ENCODE peak calls at places on chromosomes 5 and 9, in ten cellular contexts. R, E, G, V, O, C, M, S, U and F are unnamed samples.

GRCh38 chr9:109771084-109771483 is 8.9 kb upstream of the PALM2AKAP2 start:
- DNase-seq in R (no peak), E (no peak), G (no peak), V (no peak), O (no peak), C (no peak), M (no peak), S (no peak), U (peak; percentile 65), F (no peak)

GRCh38 chr9:36832232-36832795 is 201.8 kb downstream of the PAX5 start:
- DNase-seq in R (no peak), E (no peak), G (no peak), V (no peak), O (peak; percentile 52), C (no peak), M (no peak), S (no peak), U (no peak), F (no peak)

GRCh38 chr5:132797651-132798050 is 15.5 kb upstream of the SOWAHA start:
- DNase-seq in R (no peak), E (no peak), G (no peak), V (no peak), O (no peak), C (peak; percentile 44), M (no peak), S (no peak), U (no peak), F (no peak)

GRCh38 chr5:72597456-72597948 is 90.3 kb upstream of the ZNF366 start:
- DNase-seq in R (no peak), E (no peak), G (peak; percentile 15), V (no peak), O (no peak), C (no peak), M (no peak), S (no peak), U (no peak), F (no peak)

GRCh38 chr5:128109766-128110165 is 26.2 kb downstream of the SLC12A2 start:
- DNase-seq in R (no peak), E (no peak), G (no peak), V (no peak), O (no peak), C (no peak), M (no peak), S (no peak), U (no peak), F (no peak)

GRCh38 chr5:25614466-25614865 is 969.7 kb upstream of the CDH10 start:
- DNase-seq in R (no peak), E (no peak), G (no peak), V (no peak), O (no peak), C (no peak), M (no peak), S (no peak), U (no peak), F (no peak)

GRCh38 chr9:16171851-16172250 is 619.0 kb downstream of the CCDC171 start:
- DNase-seq in R (no peak), E (no peak), G (no peak), V (no peak), O (no peak), C (no peak), M (no peak), S (no peak), U (no peak), F (no peak)

GRCh38 chr5:117077142-117077541 is 502.5 kb upstream of the SEMA6A start:
- DNase-seq in R (peak; percentile 16), E (no peak), G (no peak), V (no peak), O (no peak), C (no peak), M (no peak), S (no peak), U (peak; percentile 8), F (no peak)

GRCh38 chr5:68093455-68094159 is 121.9 kb upstream of the PIK3R1 start:
- DNase-seq in R (no peak), E (no peak), G (no peak), V (no peak), O (no peak), C (no peak), M (no peak), S (no peak), U (no peak), F (no peak)

GRCh38 chr5:6572086-6572824 is 60.6 kb downstream of the NSUN2 start:
- DNase-seq in R (no peak), E (no peak), G (no peak), V (no peak), O (no peak), C (no peak), M (no peak), S (no peak), U (no peak), F (no peak)

GRCh38 chr5:153831976-153832375 is 206.7 kb downstream of the FAM114A2 start:
- DNase-seq in R (peak; percentile 50), E (peak; percentile 78), G (peak; percentile 4), V (no peak), O (no peak), C (peak; percentile 27), M (no peak), S (no peak), U (peak; percentile 50), F (no peak)

GRCh38 chr5:75734913-75735789 is 17.9 kb upstream of the POC5 start:
- DNase-seq in R (peak; percentile 65), E (peak; percentile 10), G (peak; percentile 13), V (peak; percentile 38), O (no peak), C (peak; percentile 76), M (no peak), S (no peak), U (peak; percentile 58), F (no peak)

DNA sequence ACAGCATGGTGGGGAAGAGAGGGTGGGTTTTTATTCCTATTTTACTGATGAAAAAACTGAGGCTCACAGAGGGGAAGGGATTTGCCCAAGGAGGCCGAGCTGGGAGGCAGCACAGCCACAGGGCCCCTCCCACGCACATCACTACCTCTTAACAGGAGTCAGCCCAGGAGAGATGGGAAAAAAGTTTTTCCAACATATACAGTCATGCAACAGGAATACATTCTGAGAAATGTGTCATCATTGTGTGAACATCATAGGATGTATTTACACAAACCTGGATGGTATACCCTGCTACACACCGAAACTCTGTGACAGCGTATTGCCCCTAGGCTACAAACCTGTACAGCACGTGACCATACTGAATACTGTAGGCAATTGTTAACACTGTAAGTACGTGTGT is 11.6 kb downstream of the TRAF1 start:
- DNase-seq in R (no peak), E (no peak), G (no peak), V (no peak), O (no peak), C (no peak), M (no peak), S (no peak), U (no peak), F (no peak)
- H3K36me3 ChIP-seq in R (no peaks in the 10 kb centered on the region), E (peaks cover 50% of the 10 kb centered on the region), G (no peaks in the 10 kb centered on the region), V (no peaks in the 10 kb centered on the region), O (no peaks in the 10 kb centered on the region), C (no peaks in the 10 kb centered on the region), M (no peaks in the 10 kb centered on the region), S (no peaks in the 10 kb centered on the region), U (no peaks in the 10 kb centered on the region), F (no peaks in the 10 kb centered on the region)

GRCh38 chr5:135834639-135835529 is at the start of gene SLC25A48:
- DNase-seq in R (peak; percentile 74), E (no peak), G (peak; percentile 21), V (peak; percentile 51), O (peak; percentile 84), C (no peak), M (peak; percentile 82), S (no peak), U (peak; percentile 93), F (peak; percentile 86)
- TF ChIP-seq CTCF in R (peak; percentile 69), E (peak; percentile 38), G (no peak), V (no peak), O (no peak), C (peak; percentile 51), M (peak; percentile 15), S (no peak), U (peak; percentile 68), F (no peak)

GRCh38 chr5:160423025-160423554 is 1.4 kb downstream of the PTTG1 start:
- DNase-seq in R (no peak), E (no peak), G (no peak), V (no peak), O (no peak), C (no peak), M (no peak), S (no peak), U (no peak), F (no peak)

GRCh38 chr5:160418561-160419457 is at the start of gene SLU7:
- DNase-seq in R (peak; percentile 93), E (peak; percentile 95), G (peak; percentile 95), V (peak; percentile 95), O (peak; percentile 97), C (peak; percentile 95), M (peak; percentile 97), S (peak; percentile 96), U (peak; percentile 96), F (peak; percentile 95)

GRCh38 chr5:160419458-160420330 is 813 bp upstream of the SLU7 start:
- DNase-seq in R (no peak), E (no peak), G (no peak), V (no peak), O (no peak), C (no peak), M (no peak), S (no peak), U (no peak), F (no peak)

GRCh38 chr5:160421625-160422258 is at the start of gene PTTG1:
- DNase-seq in R (peak; percentile 97), E (peak; percentile 97), G (peak; percentile 94), V (peak; percentile 97), O (peak; percentile 97), C (peak; percentile 98), M (peak; percentile 96), S (peak; percentile 95), U (peak; percentile 99), F (peak; percentile 96)

GRCh38 chr5:160420331-160420610 is 1.4 kb upstream of the PTTG1 start:
- DNase-seq in R (peak; percentile 38), E (no peak), G (no peak), V (no peak), O (no peak), C (no peak), M (no peak), S (no peak), U (no peak), F (no peak)
- H3K4me1 ChIP-seq in R (peaks cover 31% of the 10 kb centered on the region), E (peaks cover 49% of the 10 kb centered on the region), G (peaks cover 30% of the 10 kb centered on the region), V (peaks cover 65% of the 10 kb centered on the region), O (peaks cover 9% of the 10 kb centered on the region), C (peaks cover 7% of the 10 kb centered on the region), M (peaks cover 21% of the 10 kb centered on the region), S (no peaks in the 10 kb centered on the region), U (peaks cover 47% of the 10 kb centered on the region), F (peaks cover 11% of the 10 kb centered on the region)

DNA sequence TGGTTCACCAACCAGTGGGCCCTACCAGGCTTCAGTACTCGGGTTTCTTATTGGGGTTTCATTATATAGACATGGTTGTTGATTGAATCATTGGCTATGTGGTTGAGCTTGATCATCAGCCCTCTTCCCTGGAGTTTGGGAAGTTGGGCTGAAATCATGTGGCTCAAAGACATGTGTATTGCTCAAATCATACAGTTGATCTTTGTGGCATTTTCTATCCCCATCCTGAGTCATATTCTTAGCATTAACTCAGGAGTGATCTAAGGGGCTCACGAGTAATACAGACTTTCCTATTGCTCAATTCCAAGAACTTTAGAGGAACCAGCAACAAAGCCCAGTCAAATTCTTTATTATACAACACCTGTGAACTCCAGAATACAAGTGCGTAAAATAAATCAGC is 66.2 kb downstream of the SMC5 start:
- DNase-seq in R (no peak), E (no peak), G (no peak), V (no peak), O (no peak), C (no peak), M (no peak), S (no peak), U (no peak), F (no peak)
- H3K36me3 ChIP-seq in R (peaks cover 10% of the 10 kb centered on the region), E (peaks cover 98% of the 10 kb centered on the region), G (no peaks in the 10 kb centered on the region), V (peaks cover 32% of the 10 kb centered on the region), O (peaks cover 26% of the 10 kb centered on the region), C (no peaks in the 10 kb centered on the region), M (peaks cover 2% of the 10 kb centered on the region), S (no peaks in the 10 kb centered on the region), U (peaks cover 36% of the 10 kb centered on the region), F (peaks cover 80% of the 10 kb centered on the region)